ENCODE peak calls at places on chromosome 10, in seven cellular contexts. One of them, this sample, is unnamed.

GRCh38 chr10:88186335-88186734 is 322.9 kb downstream of the PTEN start:
- DNase-seq in left lung: no peak
- DNase-seq in lower lobe of right lung: no peak
- DNase-seq in CD8-positive, alpha-beta memory T cell: no peak
- DNase-seq in transverse colon: no peak
- DNase-seq in HCT116: no peak
- DNase-seq in cardiac muscle cell: peak; percentile 65
- DNase-seq in this sample: no peak

GRCh38 chr10:104688251-104688650 is 47.2 kb downstream of the SORCS3 start:
- DNase-seq in left lung: no peak
- DNase-seq in lower lobe of right lung: no peak
- DNase-seq in CD8-positive, alpha-beta memory T cell: no peak
- DNase-seq in transverse colon: no peak
- DNase-seq in HCT116: no peak
- DNase-seq in cardiac muscle cell: no peak
- DNase-seq in this sample: no peak

GRCh38 chr10:69222157-69223027 is 2.3 kb downstream of the HKDC1 start:
- DNase-seq in left lung: no peak
- DNase-seq in lower lobe of right lung: no peak
- DNase-seq in CD8-positive, alpha-beta memory T cell: peak; percentile 60
- DNase-seq in transverse colon: peak; percentile 92
- DNase-seq in HCT116: peak; percentile 83
- DNase-seq in cardiac muscle cell: peak; percentile 76
- DNase-seq in this sample: no peak

GRCh38 chr10:119541046-119541445 is 1.5 kb downstream of the RGS10 start:
- DNase-seq in left lung: no peak
- DNase-seq in lower lobe of right lung: no peak
- DNase-seq in CD8-positive, alpha-beta memory T cell: no peak
- DNase-seq in transverse colon: no peak
- DNase-seq in HCT116: no peak
- DNase-seq in cardiac muscle cell: no peak
- DNase-seq in this sample: no peak

GRCh38 chr10:58894929-58895328 is 281.5 kb upstream of the PHYHIPL start:
- DNase-seq in left lung: no peak
- DNase-seq in lower lobe of right lung: no peak
- DNase-seq in CD8-positive, alpha-beta memory T cell: no peak
- DNase-seq in transverse colon: no peak
- DNase-seq in HCT116: no peak
- DNase-seq in cardiac muscle cell: peak; percentile 23
- DNase-seq in this sample: no peak

GRCh38 chr10:84765656-84766055 is 437.3 kb downstream of the CCSER2 start:
- DNase-seq in left lung: no peak
- DNase-seq in lower lobe of right lung: no peak
- DNase-seq in CD8-positive, alpha-beta memory T cell: no peak
- DNase-seq in transverse colon: no peak
- DNase-seq in HCT116: no peak
- DNase-seq in cardiac muscle cell: no peak
- DNase-seq in this sample: no peak

GRCh38 chr10:97081621-97082235 is 104.0 kb downstream of the SLIT1 start:
- DNase-seq in left lung: no peak
- DNase-seq in lower lobe of right lung: no peak
- DNase-seq in CD8-positive, alpha-beta memory T cell: peak; percentile 48
- DNase-seq in transverse colon: peak; percentile 51
- DNase-seq in HCT116: peak; percentile 34
- DNase-seq in cardiac muscle cell: peak; percentile 70
- DNase-seq in this sample: peak; percentile 65

GRCh38 chr10:113459672-113460280 is 93.1 kb upstream of the HABP2 start:
- DNase-seq in left lung: no peak
- DNase-seq in lower lobe of right lung: no peak
- DNase-seq in CD8-positive, alpha-beta memory T cell: no peak
- DNase-seq in transverse colon: no peak
- DNase-seq in HCT116: no peak
- DNase-seq in cardiac muscle cell: no peak
- DNase-seq in this sample: no peak

DNA sequence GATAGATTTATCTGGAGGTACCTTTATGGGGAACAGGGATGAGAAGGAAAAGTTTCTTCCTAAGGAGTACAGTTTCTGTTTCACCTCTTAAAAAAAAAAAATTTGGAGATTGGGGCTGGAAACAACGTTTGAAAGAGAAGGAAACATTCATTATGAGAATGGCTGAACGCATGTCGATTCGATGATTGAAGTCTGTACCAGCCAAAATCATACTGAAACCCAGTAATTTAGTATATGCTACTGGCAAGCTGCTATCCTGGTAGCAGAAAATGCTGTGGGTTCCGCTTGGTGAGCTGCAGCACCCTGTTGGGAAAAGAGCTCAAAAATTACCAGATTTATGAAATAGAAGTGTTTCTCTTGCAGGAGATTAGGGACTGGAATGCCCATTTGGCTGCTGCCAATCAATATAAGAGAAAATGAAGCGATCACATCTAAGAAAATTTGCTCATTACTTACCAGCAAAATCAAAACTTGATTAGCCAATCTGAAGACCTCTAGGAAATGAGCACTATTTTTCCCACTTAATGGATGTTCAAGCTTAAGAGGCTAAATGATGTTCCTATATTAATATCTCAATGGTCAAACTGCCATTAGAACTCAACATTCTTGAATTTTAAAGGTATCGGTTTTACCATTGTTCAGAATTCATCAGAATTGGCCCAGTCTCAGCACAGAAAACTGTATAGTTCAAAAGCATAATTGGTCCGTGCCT is 1.1 kb upstream of the ITGB1 start:
- DNase-seq in left lung: no peak
- DNase-seq in lower lobe of right lung: no peak
- DNase-seq in CD8-positive, alpha-beta memory T cell: no peak
- DNase-seq in transverse colon: no peak
- DNase-seq in HCT116: no peak
- DNase-seq in cardiac muscle cell: no peak
- DNase-seq in this sample: no peak
- H3K4me3 ChIP-seq in left lung: peak overlapping the region; percentile 89
- H3K4me3 ChIP-seq in lower lobe of right lung: peak overlapping the region; percentile 92
- H3K4me3 ChIP-seq in CD8-positive, alpha-beta memory T cell: peak overlapping the region; percentile 75
- H3K4me3 ChIP-seq in transverse colon: peak overlapping the region; percentile 84
- H3K4me3 ChIP-seq in HCT116: peak overlapping the region; percentile 72
- H3K4me3 ChIP-seq in cardiac muscle cell: peak overlapping the region; percentile 95
- H3K4me3 ChIP-seq in this sample: peak overlapping the region; percentile 63

DNA sequence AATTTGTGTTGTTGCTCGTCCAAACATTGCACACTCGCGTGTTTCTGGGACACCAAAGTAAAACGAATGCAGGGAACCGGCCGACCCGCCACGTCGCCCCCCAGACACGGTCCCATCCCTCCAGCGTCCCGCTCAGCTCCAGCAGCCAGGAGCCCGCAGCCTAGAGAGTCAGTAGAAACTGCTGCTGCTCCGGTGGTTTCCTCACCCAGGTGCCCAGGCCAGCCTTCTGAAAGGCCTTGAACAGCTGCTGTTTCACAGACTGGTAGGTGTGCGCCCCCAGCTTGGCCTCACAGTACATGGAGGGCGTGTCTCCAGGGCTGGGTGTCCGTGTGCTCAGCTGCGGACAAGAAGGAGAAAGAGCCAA is 126.8 kb downstream of the WDR37 start:
- DNase-seq in left lung: no peak
- DNase-seq in lower lobe of right lung: peak; percentile 36
- DNase-seq in CD8-positive, alpha-beta memory T cell: no peak
- DNase-seq in transverse colon: no peak
- DNase-seq in HCT116: no peak
- DNase-seq in cardiac muscle cell: no peak
- DNase-seq in this sample: peak; percentile 63
- H3K27ac ChIP-seq in left lung: no peak overlapping the region
- H3K27ac ChIP-seq in lower lobe of right lung: no peak overlapping the region
- H3K27ac ChIP-seq in CD8-positive, alpha-beta memory T cell: no peak overlapping the region
- H3K27ac ChIP-seq in transverse colon: no peak overlapping the region
- H3K27ac ChIP-seq in HCT116: no peak overlapping the region
- H3K27ac ChIP-seq in cardiac muscle cell: no peak overlapping the region
- H3K27ac ChIP-seq in this sample: no peak overlapping the region

DNA sequence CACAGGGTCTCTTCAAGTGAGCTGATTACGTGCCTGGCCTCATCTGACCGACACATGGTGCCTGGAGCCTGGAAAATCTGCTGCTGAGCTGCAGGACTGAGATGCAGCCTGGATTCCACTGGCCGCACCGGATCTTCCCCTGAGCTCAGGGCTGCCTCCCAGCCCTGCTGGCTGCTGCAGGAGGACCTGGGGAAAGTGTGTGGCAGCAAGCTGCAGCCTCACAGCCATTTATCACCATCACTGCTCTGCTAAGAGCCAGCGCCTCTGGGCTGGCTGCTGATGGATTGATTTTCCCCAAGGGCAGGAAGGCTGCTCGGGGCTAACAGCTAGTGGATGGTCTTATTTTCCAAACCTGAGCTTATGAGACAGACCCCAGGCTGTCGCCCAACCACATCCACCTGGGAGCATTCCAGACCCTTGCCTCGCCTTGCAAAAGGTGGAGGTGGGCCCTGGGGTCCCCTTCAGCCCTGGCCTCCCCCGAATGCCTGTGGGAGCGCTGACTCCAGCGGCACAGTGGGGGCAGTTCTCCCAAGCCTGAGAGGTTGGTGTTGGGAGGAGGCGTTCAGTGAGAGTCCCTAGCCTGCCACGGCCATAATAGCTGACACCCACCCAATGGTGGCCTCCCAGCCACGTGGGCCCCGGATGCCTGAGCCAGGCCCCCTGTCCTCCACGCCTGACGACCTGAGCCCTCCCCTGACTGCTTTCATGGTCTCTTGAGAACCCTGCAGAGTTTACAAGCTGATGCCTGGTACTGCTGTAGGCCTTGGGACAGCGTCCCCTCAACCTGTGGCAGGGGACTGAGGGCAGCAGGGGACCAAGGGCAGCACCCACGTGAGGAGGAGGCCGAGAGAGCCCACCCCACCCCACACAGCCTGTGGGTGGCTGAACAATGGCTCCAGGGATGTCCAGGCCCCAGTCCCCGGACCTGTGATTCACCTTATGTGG is 38.2 kb downstream of the STK32C start:
- DNase-seq in left lung: peak; percentile 61
- DNase-seq in lower lobe of right lung: peak; percentile 19
- DNase-seq in CD8-positive, alpha-beta memory T cell: no peak
- DNase-seq in transverse colon: no peak
- DNase-seq in HCT116: no peak
- DNase-seq in cardiac muscle cell: no peak
- DNase-seq in this sample: peak; percentile 30
- H3K4me3 ChIP-seq in left lung: no peak overlapping the region
- H3K4me3 ChIP-seq in lower lobe of right lung: no peak overlapping the region
- H3K4me3 ChIP-seq in CD8-positive, alpha-beta memory T cell: no peak overlapping the region
- H3K4me3 ChIP-seq in transverse colon: no peak overlapping the region
- H3K4me3 ChIP-seq in HCT116: no peak overlapping the region
- H3K4me3 ChIP-seq in cardiac muscle cell: no peak overlapping the region
- H3K4me3 ChIP-seq in this sample: no peak overlapping the region

DNA sequence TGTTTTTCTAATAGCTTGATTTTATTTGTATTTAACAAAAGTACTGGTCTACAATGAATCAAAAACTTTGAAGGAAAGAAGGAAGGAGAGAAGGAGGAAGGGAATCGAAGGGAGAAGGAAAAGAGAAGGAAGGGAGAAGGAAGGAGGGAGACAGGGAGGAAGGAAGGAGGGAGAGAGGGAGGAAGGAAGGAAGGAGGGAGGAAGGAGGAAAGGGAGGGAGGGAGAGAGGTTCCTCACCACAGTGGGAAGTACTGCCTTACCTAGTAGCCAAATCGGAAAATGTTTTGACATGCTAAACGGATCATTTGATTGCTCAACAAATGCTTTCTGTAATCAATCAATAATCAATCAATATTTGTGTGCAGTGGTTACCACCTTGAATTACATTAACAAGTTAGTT is 225.8 kb upstream of the CELF2 start:
- DNase-seq in left lung: no peak
- DNase-seq in lower lobe of right lung: no peak
- DNase-seq in CD8-positive, alpha-beta memory T cell: no peak
- DNase-seq in transverse colon: no peak
- DNase-seq in HCT116: no peak
- DNase-seq in cardiac muscle cell: no peak
- DNase-seq in this sample: no peak
- H3K27ac ChIP-seq in left lung: no peak overlapping the region
- H3K27ac ChIP-seq in lower lobe of right lung: peak overlapping the region; percentile 90
- H3K27ac ChIP-seq in CD8-positive, alpha-beta memory T cell: no peak overlapping the region
- H3K27ac ChIP-seq in transverse colon: no peak overlapping the region
- H3K27ac ChIP-seq in HCT116: no peak overlapping the region
- H3K27ac ChIP-seq in cardiac muscle cell: peak overlapping the region; percentile 65
- H3K27ac ChIP-seq in this sample: no peak overlapping the region

GRCh38 chr10:30500534-30500933 is 66.5 kb downstream of the MAP3K8 start:
- DNase-seq in left lung: no peak
- DNase-seq in lower lobe of right lung: no peak
- DNase-seq in CD8-positive, alpha-beta memory T cell: no peak
- DNase-seq in transverse colon: no peak
- DNase-seq in HCT116: no peak
- DNase-seq in cardiac muscle cell: no peak
- DNase-seq in this sample: no peak
- H3K4me3 ChIP-seq in left lung: no peak overlapping the region
- H3K4me3 ChIP-seq in lower lobe of right lung: no peak overlapping the region
- H3K4me3 ChIP-seq in CD8-positive, alpha-beta memory T cell: no peak overlapping the region
- H3K4me3 ChIP-seq in transverse colon: no peak overlapping the region
- H3K4me3 ChIP-seq in HCT116: no peak overlapping the region
- H3K4me3 ChIP-seq in cardiac muscle cell: no peak overlapping the region
- H3K4me3 ChIP-seq in this sample: no peak overlapping the region

GRCh38 chr10:125144693-125145623 is 15.4 kb downstream of the CTBP2 start:
- DNase-seq in left lung: no peak
- DNase-seq in lower lobe of right lung: peak; percentile 59
- DNase-seq in CD8-positive, alpha-beta memory T cell: no peak
- DNase-seq in transverse colon: no peak
- DNase-seq in HCT116: peak; percentile 61
- DNase-seq in cardiac muscle cell: peak; percentile 72
- DNase-seq in this sample: peak; percentile 77
- H3K27ac ChIP-seq in left lung: no peak overlapping the region
- H3K27ac ChIP-seq in lower lobe of right lung: no peak overlapping the region
- H3K27ac ChIP-seq in CD8-positive, alpha-beta memory T cell: peak overlapping the region; percentile 1
- H3K27ac ChIP-seq in transverse colon: peak overlapping the region; percentile 99
- H3K27ac ChIP-seq in HCT116: peak overlapping the region; percentile 6
- H3K27ac ChIP-seq in cardiac muscle cell: peak overlapping the region; percentile 21
- H3K27ac ChIP-seq in this sample: no peak overlapping the region

DNA sequence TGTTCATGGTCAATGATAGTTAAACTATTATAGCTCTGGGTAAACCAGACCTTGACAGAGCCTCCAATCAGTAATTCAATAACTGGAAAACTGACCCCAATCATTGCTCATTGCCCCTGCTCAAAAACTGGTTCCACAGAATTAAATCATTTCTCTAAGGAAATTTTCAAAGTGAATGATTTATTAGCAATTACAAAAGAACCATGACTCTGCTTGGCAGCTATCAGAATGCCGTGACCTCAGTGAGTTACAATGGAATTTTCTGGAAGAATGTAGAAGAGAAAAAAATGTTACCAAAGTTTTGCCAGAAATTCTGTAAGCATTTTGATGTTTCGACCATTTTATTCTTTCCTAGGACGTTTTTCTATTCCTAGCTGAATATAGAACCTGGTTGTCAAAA is 106.8 kb upstream of the APBB1IP start:
- DNase-seq in left lung: no peak
- DNase-seq in lower lobe of right lung: no peak
- DNase-seq in CD8-positive, alpha-beta memory T cell: no peak
- DNase-seq in transverse colon: no peak
- DNase-seq in HCT116: no peak
- DNase-seq in cardiac muscle cell: no peak
- DNase-seq in this sample: no peak
- H3K4me3 ChIP-seq in left lung: no peak overlapping the region
- H3K4me3 ChIP-seq in lower lobe of right lung: no peak overlapping the region
- H3K4me3 ChIP-seq in CD8-positive, alpha-beta memory T cell: no peak overlapping the region
- H3K4me3 ChIP-seq in transverse colon: no peak overlapping the region
- H3K4me3 ChIP-seq in HCT116: no peak overlapping the region
- H3K4me3 ChIP-seq in cardiac muscle cell: no peak overlapping the region
- H3K4me3 ChIP-seq in this sample: no peak overlapping the region

This sample was measured in aorta.